ENCODE peak calls at places on chromosomes 6 and 20, in seven cellular contexts. G, N, H, E, Q, A and O are unnamed samples.
A peak's percentile ranks its signal among the peaks of the same experiment; 100 is the strongest.

GRCh38 chr6:107690864-107691661 is 133.1 kb downstream of the SCML4 start:
- DNase-seq in N (no peak), E (no peak), G (no peak), H (no peak), A (peak; percentile 71), Q (no peak), O (no peak)

GRCh38 chr20:53622247-53623114 is 28.8 kb upstream of the ZNF217 start:
- DNase-seq in H (no peak), A (peak; percentile 52), G (peak; percentile 4), E (no peak), Q (no peak), N (peak; percentile 38), O (no peak)

GRCh38 chr6:1423578-1423977 is 34.2 kb downstream of the FOXF2 start:
- DNase-seq in A (no peak), N (no peak), Q (no peak), E (no peak), G (no peak), H (no peak), O (no peak)

GRCh38 chr20:10209091-10209490 is 9.5 kb upstream of the SNAP25 start:
- DNase-seq in N (no peak), G (no peak), E (no peak), H (no peak), Q (no peak), A (no peak), O (no peak)

GRCh38 chr6:130116273-130116672 is 97.9 kb downstream of the L3MBTL3 start:
- DNase-seq in E (no peak), H (no peak), A (no peak), N (no peak), Q (no peak), G (no peak), O (no peak)

GRCh38 chr6:149334201-149334600 is 16.7 kb downstream of the TAB2 start:
- DNase-seq in E (no peak), G (no peak), N (no peak), H (no peak), Q (no peak), A (no peak), O (no peak)

GRCh38 chr20:62321521-62321948 is 18.7 kb downstream of the ADRM1 start:
- DNase-seq in Q (peak; percentile 31), E (no peak), A (no peak), N (no peak), G (peak; percentile 96), H (no peak), O (no peak)

GRCh38 chr20:23212011-23212410 is 125.9 kb upstream of the CD93 start:
- DNase-seq in H (no peak), E (no peak), N (no peak), Q (no peak), G (no peak), A (no peak), O (no peak)

GRCh38 chr20:14790771-14791517 is 453.5 kb upstream of the FLRT3 start:
- DNase-seq in H (no peak), Q (no peak), A (no peak), G (no peak), E (no peak), N (no peak), O (no peak)

GRCh38 chr6:34189806-34190503 is 44.1 kb upstream of the GRM4 start:
- DNase-seq in E (peak; percentile 72), A (no peak), G (peak; percentile 44), H (no peak), N (no peak), Q (no peak), O (no peak)

GRCh38 chr6:132937466-132937906 is 123.1 kb downstream of the RPS12 start:
- DNase-seq in N (no peak), Q (peak; percentile 57), E (no peak), A (no peak), H (no peak), G (peak; percentile 14), O (peak; percentile 50)

GRCh38 chr6:24925661-24926060 is 10.1 kb downstream of the RIPOR2 start:
- DNase-seq in Q (no peak), G (no peak), H (no peak), A (no peak), E (no peak), N (no peak), O (no peak)

DNA sequence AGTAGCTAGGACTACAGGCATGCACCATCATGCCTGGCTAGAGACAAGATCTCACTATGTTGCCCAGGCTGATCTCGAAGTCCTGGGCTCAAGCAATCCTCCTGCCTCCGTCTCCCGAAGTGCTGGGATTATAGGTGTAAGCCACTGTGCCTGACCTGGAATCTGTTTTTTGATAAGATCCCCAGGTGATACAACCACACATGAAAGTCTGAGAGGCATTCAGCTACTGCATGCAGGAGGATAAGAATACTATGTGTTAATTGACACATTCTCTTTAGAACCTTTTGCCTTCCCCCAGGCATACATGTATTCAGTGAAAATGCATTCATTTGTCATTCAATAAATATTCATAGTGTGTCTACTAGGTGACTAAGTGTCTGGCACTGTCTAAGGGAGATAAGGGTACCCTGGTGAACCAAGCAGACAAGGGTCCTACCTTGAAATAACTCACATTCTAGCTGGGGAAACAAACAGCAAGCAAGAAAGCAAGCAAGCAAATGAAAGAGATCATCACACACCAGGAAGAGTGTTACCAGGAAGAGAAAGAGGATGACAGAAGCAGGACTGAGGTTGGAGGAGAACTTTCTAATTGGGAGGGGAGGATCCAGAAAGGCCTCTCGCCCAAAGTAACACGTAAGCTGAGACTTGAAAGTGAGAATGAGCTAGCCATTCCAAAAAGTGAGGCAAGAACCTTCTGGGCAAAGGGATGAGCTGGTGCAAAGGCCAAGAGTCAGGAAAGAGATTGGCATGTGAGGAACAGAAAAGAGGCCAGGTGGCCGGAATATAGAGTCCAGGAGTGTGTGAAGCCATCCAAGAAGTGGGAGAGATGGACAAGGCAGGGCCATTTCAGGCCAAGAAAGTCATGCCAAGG is 6.5 kb downstream of the GFOD1 start:
- DNase-seq in G (no peak), N (no peak), E (no peak), Q (no peak), A (no peak), H (no peak), O (no peak)
- TF ChIP-seq POLR2A in G (no peak), N (no peak), E (no peak), Q (no peak), A (no peak), H (no peak), O (no peak)

GRCh38 chr6:63817492-63818050 is 182.0 kb downstream of the PHF3 start:
- DNase-seq in A (no peak), Q (no peak), H (no peak), E (no peak), N (no peak), G (no peak), O (no peak)

GRCh38 chr6:63814459-63814858 is 178.9 kb downstream of the PHF3 start:
- DNase-seq in H (no peak), A (no peak), Q (no peak), G (no peak), E (no peak), N (no peak), O (no peak)

GRCh38 chr6:63819831-63820230 is 184.2 kb downstream of the PHF3 start:
- DNase-seq in G (no peak), N (no peak), A (no peak), H (no peak), Q (no peak), E (no peak), O (no peak)

GRCh38 chr6:63816401-63816975 is 180.9 kb downstream of the PHF3 start:
- DNase-seq in A (no peak), N (no peak), H (no peak), G (no peak), Q (no peak), E (no peak), O (no peak)

GRCh38 chr6:63816979-63817436 is 181.4 kb downstream of the PHF3 start:
- DNase-seq in G (no peak), H (no peak), A (no peak), N (no peak), Q (no peak), E (no peak), O (no peak)
- TF ChIP-seq POLR2A in G (no peak), H (no peak), A (no peak), N (no peak), Q (no peak), E (no peak), O (no peak)

DNA sequence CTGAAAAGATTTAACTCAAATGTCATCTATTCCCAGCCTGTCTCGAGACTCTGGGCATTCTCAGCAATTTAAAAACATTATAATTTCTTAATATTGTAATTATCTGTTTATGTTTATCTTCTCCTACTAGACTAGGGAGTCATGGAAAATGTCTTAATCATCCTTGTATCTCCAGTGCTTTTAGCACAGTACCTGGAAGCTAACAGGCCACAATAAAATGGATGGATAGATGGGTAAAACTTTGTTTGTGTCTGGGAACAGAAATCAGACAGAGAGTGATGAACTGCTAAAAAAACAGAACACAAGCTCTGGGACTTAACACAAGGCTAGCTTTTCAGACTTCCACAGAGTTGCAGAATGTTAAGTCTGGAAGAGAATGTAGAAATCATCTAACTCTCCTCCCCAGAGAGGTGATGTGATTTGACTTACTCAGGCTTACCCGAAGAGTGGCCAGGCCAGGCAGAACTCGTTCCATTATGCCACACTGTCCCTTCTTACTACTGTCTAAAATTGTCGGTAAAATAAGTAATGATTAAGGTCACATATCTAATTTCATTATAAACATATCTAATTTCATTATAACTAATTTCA is 42.4 kb upstream of the FAM83C start:
- DNase-seq in N (no peak), G (no peak), Q (no peak), H (no peak), E (no peak), A (no peak), O (no peak)
- TF ChIP-seq POLR2A in N (no peak), G (no peak), Q (no peak), H (no peak), E (no peak), A (no peak), O (no peak)

GRCh38 chr6:56025785-56026184 is 150.4 kb upstream of the BMP5 start:
- DNase-seq in A (no peak), N (no peak), E (no peak), H (no peak), Q (no peak), G (no peak), O (no peak)
- TF ChIP-seq POLR2A in A (no peak), N (no peak), E (no peak), H (no peak), Q (no peak), G (no peak), O (no peak)

GRCh38 chr20:6664574-6664973 is 102.9 kb upstream of the BMP2 start:
- DNase-seq in E (no peak), G (no peak), Q (no peak), N (no peak), H (no peak), A (no peak), O (no peak)
- TF ChIP-seq POLR2A in E (no peak), G (no peak), Q (no peak), N (no peak), H (no peak), A (no peak), O (no peak)